ENCODE peak calls at places on chromosomes 4 and X, in eight cellular contexts. One of them, this sample, is unnamed.

GRCh38 chrX:153974003-153974725 is 1.6 kb downstream of the TMEM187 start:
- DNase-seq in HCT116: no peak
- DNase-seq in heart left ventricle: no peak
- DNase-seq in CD8-positive, alpha-beta T cell: no peak
- DNase-seq in aorta: peak; percentile 59
- DNase-seq in psoas muscle: no peak
- DNase-seq in neuronal stem cell: no peak
- DNase-seq in A549: no peak
- DNase-seq in this sample: no peak

GRCh38 chr4:122156819-122157218 is 4.7 kb downstream of the BLTP1 start:
- DNase-seq in HCT116: no peak
- DNase-seq in heart left ventricle: no peak
- DNase-seq in CD8-positive, alpha-beta T cell: no peak
- DNase-seq in aorta: no peak
- DNase-seq in psoas muscle: no peak
- DNase-seq in neuronal stem cell: no peak
- DNase-seq in A549: no peak
- DNase-seq in this sample: no peak

GRCh38 chr4:106766519-106766918 is 269.6 kb downstream of the DKK2 start:
- DNase-seq in HCT116: no peak
- DNase-seq in heart left ventricle: no peak
- DNase-seq in CD8-positive, alpha-beta T cell: no peak
- DNase-seq in aorta: no peak
- DNase-seq in psoas muscle: no peak
- DNase-seq in neuronal stem cell: no peak
- DNase-seq in A549: no peak
- DNase-seq in this sample: no peak

GRCh38 chrX:115142057-115142456 is 47.2 kb upstream of the RBMXL3 start:
- DNase-seq in HCT116: no peak
- DNase-seq in heart left ventricle: no peak
- DNase-seq in CD8-positive, alpha-beta T cell: no peak
- DNase-seq in aorta: no peak
- DNase-seq in psoas muscle: no peak
- DNase-seq in neuronal stem cell: no peak
- DNase-seq in A549: no peak
- DNase-seq in this sample: no peak

GRCh38 chr4:78018271-78019049 is 38.7 kb upstream of the FRAS1 start:
- DNase-seq in HCT116: no peak
- DNase-seq in heart left ventricle: no peak
- DNase-seq in CD8-positive, alpha-beta T cell: no peak
- DNase-seq in aorta: no peak
- DNase-seq in psoas muscle: no peak
- DNase-seq in neuronal stem cell: no peak
- DNase-seq in A549: no peak
- DNase-seq in this sample: no peak

GRCh38 chr4:141127884-141128283 is 5.4 kb downstream of the RNF150 start:
- DNase-seq in HCT116: no peak
- DNase-seq in heart left ventricle: peak; percentile 38
- DNase-seq in CD8-positive, alpha-beta T cell: no peak
- DNase-seq in aorta: no peak
- DNase-seq in psoas muscle: no peak
- DNase-seq in neuronal stem cell: no peak
- DNase-seq in A549: no peak
- DNase-seq in this sample: no peak

GRCh38 chrX:107718156-107718621 is 57.4 kb downstream of the TSC22D3 start:
- DNase-seq in HCT116: peak; percentile 71
- DNase-seq in heart left ventricle: peak; percentile 62
- DNase-seq in CD8-positive, alpha-beta T cell: peak; percentile 43
- DNase-seq in aorta: peak; percentile 76
- DNase-seq in psoas muscle: peak; percentile 64
- DNase-seq in neuronal stem cell: peak; percentile 54
- DNase-seq in A549: peak; percentile 67
- DNase-seq in this sample: peak; percentile 82

GRCh38 chrX:14956813-14957212 is 83.6 kb downstream of the MOSPD2 start:
- DNase-seq in HCT116: no peak
- DNase-seq in heart left ventricle: no peak
- DNase-seq in CD8-positive, alpha-beta T cell: no peak
- DNase-seq in aorta: no peak
- DNase-seq in psoas muscle: no peak
- DNase-seq in neuronal stem cell: no peak
- DNase-seq in A549: no peak
- DNase-seq in this sample: no peak

GRCh38 chr4:84967292-84967651 is 782 bp upstream of the WDFY3 start:
- DNase-seq in HCT116: no peak
- DNase-seq in heart left ventricle: no peak
- DNase-seq in CD8-positive, alpha-beta T cell: no peak
- DNase-seq in aorta: no peak
- DNase-seq in psoas muscle: no peak
- DNase-seq in neuronal stem cell: no peak
- DNase-seq in A549: no peak
- DNase-seq in this sample: peak; percentile 16

GRCh38 chr4:35608205-35608604 is 636.1 kb downstream of the ARAP2 start:
- DNase-seq in HCT116: no peak
- DNase-seq in heart left ventricle: no peak
- DNase-seq in CD8-positive, alpha-beta T cell: no peak
- DNase-seq in aorta: no peak
- DNase-seq in psoas muscle: no peak
- DNase-seq in neuronal stem cell: no peak
- DNase-seq in A549: no peak
- DNase-seq in this sample: no peak

GRCh38 chr4:1571165-1571908 is 112.8 kb downstream of the FAM53A start:
- DNase-seq in HCT116: no peak
- DNase-seq in heart left ventricle: peak; percentile 18
- DNase-seq in CD8-positive, alpha-beta T cell: no peak
- DNase-seq in aorta: peak; percentile 36
- DNase-seq in psoas muscle: peak; percentile 10
- DNase-seq in neuronal stem cell: no peak
- DNase-seq in A549: no peak
- DNase-seq in this sample: no peak

GRCh38 chr4:1569461-1570151 is 114.5 kb downstream of the FAM53A start:
- DNase-seq in HCT116: no peak
- DNase-seq in heart left ventricle: peak; percentile 25
- DNase-seq in CD8-positive, alpha-beta T cell: no peak
- DNase-seq in aorta: peak; percentile 24
- DNase-seq in psoas muscle: no peak
- DNase-seq in neuronal stem cell: no peak
- DNase-seq in A549: no peak
- DNase-seq in this sample: peak; percentile 48

GRCh38 chr4:1571986-1572385 is 112.1 kb downstream of the FAM53A start:
- DNase-seq in HCT116: no peak
- DNase-seq in heart left ventricle: no peak
- DNase-seq in CD8-positive, alpha-beta T cell: no peak
- DNase-seq in aorta: peak; percentile 33
- DNase-seq in psoas muscle: no peak
- DNase-seq in neuronal stem cell: no peak
- DNase-seq in A549: no peak
- DNase-seq in this sample: peak; percentile 29

GRCh38 chr4:1568855-1569460 is 115.2 kb downstream of the FAM53A start:
- DNase-seq in HCT116: no peak
- DNase-seq in heart left ventricle: peak; percentile 23
- DNase-seq in CD8-positive, alpha-beta T cell: no peak
- DNase-seq in aorta: peak; percentile 29
- DNase-seq in psoas muscle: peak; percentile 11
- DNase-seq in neuronal stem cell: no peak
- DNase-seq in A549: no peak
- DNase-seq in this sample: no peak

DNA sequence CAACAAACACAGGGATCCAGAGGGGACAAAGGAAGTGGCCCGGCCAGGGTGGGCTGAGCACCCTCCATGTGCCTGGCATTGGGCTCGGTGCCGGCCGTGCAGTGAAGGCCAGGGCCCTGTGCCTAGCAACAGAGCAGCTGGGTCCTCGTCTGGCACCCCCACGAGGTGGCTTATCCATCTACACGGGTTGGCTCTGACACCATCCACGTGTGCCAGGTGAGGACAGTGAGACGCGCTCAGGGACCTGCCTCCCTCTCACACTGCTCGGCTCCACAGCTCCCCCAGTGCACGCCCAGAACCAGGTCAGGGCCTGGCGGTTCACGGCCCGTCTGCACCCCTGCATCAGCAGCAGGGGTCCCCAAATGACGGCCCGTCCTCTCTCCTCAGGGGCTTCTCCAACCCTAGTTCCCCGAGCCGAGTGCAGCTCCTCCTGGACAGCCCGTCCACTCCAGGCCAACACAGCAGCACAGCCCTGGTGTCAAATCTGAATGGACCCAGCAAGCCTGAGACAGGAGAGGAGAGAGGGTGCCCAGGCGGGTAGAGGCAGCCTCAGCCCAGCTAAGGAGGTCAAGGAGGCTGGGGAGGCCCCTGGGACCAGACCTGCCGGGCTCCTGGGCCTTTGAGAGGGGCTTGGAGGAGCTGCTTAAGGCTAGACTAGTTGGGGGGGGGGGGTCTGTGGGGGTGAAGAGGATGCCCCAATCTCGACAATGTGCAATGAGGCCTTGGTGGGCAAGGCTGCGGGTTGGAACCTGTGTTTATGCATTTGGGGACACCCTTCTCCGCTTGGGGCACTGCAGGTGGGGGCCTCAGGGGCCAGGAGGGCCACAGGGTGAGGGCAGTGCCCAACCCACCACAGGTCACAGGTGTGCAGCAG is 113.6 kb downstream of the FAM53A start:
- DNase-seq in HCT116: no peak
- DNase-seq in heart left ventricle: peak; percentile 14
- DNase-seq in CD8-positive, alpha-beta T cell: no peak
- DNase-seq in aorta: peak; percentile 27
- DNase-seq in psoas muscle: no peak
- DNase-seq in neuronal stem cell: no peak
- DNase-seq in A549: no peak
- DNase-seq in this sample: no peak
- H3K4me1 ChIP-seq in HCT116: peaks cover 11% of the 10 kb centered on the region
- H3K4me1 ChIP-seq in heart left ventricle: no peaks in the 10 kb centered on the region
- H3K4me1 ChIP-seq in CD8-positive, alpha-beta T cell: no peaks in the 10 kb centered on the region
- H3K4me1 ChIP-seq in aorta: no peaks in the 10 kb centered on the region
- H3K4me1 ChIP-seq in psoas muscle: no peaks in the 10 kb centered on the region
- H3K4me1 ChIP-seq in neuronal stem cell: peaks cover 11% of the 10 kb centered on the region
- H3K4me1 ChIP-seq in A549: peaks cover 4% of the 10 kb centered on the region
- H3K4me1 ChIP-seq in this sample: no peaks in the 10 kb centered on the region

DNA sequence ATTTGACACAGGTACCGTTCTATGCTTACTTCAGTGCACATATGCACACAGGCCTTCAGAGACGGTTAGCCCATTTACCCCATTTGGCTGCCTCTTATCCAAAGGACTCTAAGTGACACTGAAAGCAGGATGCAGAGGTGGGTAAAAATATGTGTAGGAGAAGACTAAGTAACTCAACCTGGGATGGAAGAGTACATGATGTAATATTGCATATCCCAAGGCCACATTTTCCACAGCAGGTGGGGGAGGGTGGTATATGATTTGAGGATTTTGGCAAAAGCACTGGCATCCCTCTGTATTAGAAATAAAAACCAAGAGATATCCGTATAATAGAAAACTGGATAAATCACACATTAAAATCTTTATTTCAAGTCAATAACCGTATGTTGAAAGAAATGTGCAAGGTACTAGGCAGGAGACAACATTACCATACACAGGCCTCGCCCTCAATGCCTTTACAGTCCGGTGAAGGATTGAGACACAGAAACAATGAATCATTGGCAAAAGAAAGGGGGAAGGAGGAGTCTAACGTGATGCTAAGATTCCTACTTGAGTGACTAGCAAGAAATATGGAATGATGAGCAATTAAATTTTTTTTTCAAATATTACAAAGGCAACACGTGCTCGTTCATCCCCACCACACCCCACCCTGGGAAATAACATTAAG is 161.0 kb upstream of the RASGEF1B start:
- DNase-seq in HCT116: no peak
- DNase-seq in heart left ventricle: no peak
- DNase-seq in CD8-positive, alpha-beta T cell: no peak
- DNase-seq in aorta: no peak
- DNase-seq in psoas muscle: no peak
- DNase-seq in neuronal stem cell: no peak
- DNase-seq in A549: no peak
- DNase-seq in this sample: no peak
- H3K4me1 ChIP-seq in HCT116: no peaks in the 10 kb centered on the region
- H3K4me1 ChIP-seq in heart left ventricle: peaks cover 21% of the 10 kb centered on the region
- H3K4me1 ChIP-seq in CD8-positive, alpha-beta T cell: no peaks in the 10 kb centered on the region
- H3K4me1 ChIP-seq in aorta: no peaks in the 10 kb centered on the region
- H3K4me1 ChIP-seq in psoas muscle: peaks cover 19% of the 10 kb centered on the region
- H3K4me1 ChIP-seq in neuronal stem cell: peaks cover 6% of the 10 kb centered on the region
- H3K4me1 ChIP-seq in A549: no peaks in the 10 kb centered on the region
- H3K4me1 ChIP-seq in this sample: no peaks in the 10 kb centered on the region

DNA sequence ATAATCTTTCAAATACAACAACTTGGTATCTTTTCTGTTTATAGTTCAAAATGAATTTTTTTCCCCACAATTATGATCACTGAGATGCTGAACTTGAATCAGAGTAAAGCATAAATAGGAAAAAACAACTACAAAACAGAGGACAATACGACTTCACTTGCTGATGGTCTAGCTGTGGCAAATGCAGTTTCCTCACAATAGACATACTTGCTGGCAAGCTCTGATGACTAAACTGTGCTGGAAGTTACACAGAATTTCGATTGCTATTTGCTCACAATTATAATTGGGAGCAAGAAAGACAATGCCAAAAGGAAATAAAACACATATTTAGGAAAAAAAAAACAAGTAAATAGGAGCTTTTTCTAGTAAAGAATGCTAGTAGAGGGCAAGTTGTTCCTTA is 14.7 kb downstream of the VEGFC start:
- DNase-seq in HCT116: no peak
- DNase-seq in heart left ventricle: no peak
- DNase-seq in CD8-positive, alpha-beta T cell: no peak
- DNase-seq in aorta: no peak
- DNase-seq in psoas muscle: no peak
- DNase-seq in neuronal stem cell: no peak
- DNase-seq in A549: no peak
- DNase-seq in this sample: no peak
- H3K4me1 ChIP-seq in HCT116: no peaks in the 10 kb centered on the region
- H3K4me1 ChIP-seq in heart left ventricle: peaks cover 8% of the 10 kb centered on the region
- H3K4me1 ChIP-seq in CD8-positive, alpha-beta T cell: no peaks in the 10 kb centered on the region
- H3K4me1 ChIP-seq in aorta: no peaks in the 10 kb centered on the region
- H3K4me1 ChIP-seq in psoas muscle: peaks cover 13% of the 10 kb centered on the region
- H3K4me1 ChIP-seq in neuronal stem cell: no peaks in the 10 kb centered on the region
- H3K4me1 ChIP-seq in A549: peaks cover 74% of the 10 kb centered on the region
- H3K4me1 ChIP-seq in this sample: no peaks in the 10 kb centered on the region

DNA sequence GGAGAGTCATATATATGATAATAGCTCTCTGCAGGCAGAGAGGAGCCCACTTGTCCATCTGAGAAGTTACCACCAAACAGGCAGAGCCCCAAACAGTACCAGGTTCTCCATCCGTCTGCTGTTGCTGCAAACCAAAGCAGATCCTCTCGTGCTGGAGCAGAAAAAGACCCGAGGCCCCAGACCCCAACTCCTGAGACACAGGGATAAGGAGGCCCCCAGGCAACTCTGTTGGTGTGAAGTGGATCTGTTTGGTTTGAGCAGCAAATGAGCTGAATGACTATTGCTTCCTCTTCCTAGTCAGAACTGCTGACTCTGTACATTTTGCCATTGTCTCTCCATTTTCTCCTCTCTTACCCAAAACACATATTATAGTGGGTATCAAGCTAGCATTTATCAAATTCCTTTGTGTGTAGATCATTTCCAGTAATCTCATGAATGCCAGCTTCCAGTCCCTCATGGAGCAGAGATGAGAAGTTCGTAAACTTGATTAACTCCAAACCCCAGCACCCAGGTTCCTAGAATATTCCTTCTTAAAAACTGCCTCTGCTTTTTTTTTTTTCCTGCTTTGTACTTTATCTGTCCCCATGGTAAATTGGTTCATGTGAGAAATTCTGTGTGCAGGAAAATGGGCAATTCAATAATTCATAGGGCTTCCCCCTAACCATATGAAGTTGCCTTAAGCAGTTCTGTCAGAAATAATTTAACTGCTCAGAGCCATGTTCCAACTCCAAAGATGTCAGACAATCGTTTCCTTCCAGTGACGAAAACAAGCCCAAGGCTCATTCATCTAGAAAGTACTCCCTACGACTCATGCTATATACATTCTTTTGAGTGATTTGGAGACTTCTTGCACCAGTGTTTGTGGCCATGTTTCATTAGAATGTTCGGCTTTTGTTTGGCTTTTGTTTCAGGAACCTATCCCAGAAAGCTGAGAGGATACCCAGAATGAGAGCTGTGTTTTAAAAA is 98.6 kb upstream of the ATXN3L start:
- DNase-seq in HCT116: no peak
- DNase-seq in heart left ventricle: no peak
- DNase-seq in CD8-positive, alpha-beta T cell: no peak
- DNase-seq in aorta: no peak
- DNase-seq in psoas muscle: no peak
- DNase-seq in neuronal stem cell: no peak
- DNase-seq in A549: no peak
- DNase-seq in this sample: no peak
- H3K4me1 ChIP-seq in HCT116: no peaks in the 10 kb centered on the region
- H3K4me1 ChIP-seq in heart left ventricle: no peaks in the 10 kb centered on the region
- H3K4me1 ChIP-seq in CD8-positive, alpha-beta T cell: no peaks in the 10 kb centered on the region
- H3K4me1 ChIP-seq in aorta: peaks cover 2% of the 10 kb centered on the region
- H3K4me1 ChIP-seq in psoas muscle: no peaks in the 10 kb centered on the region
- H3K4me1 ChIP-seq in neuronal stem cell: no peaks in the 10 kb centered on the region
- H3K4me1 ChIP-seq in A549: peaks cover 17% of the 10 kb centered on the region
- H3K4me1 ChIP-seq in this sample: no peaks in the 10 kb centered on the region

This sample was measured in pancreas.